ENCODE peak calls at places on chromosomes 6 and 20, in five cellular contexts. Q, Z, X, D and M are unnamed samples.

GRCh38 chr6:219641-220198 is 72.6 kb upstream of the DUSP22 start:
- DNase-seq in D (no peak), Z (no peak), X (no peak), Q (no peak), M (peak; percentile 86)

GRCh38 chr6:139349464-139350020 is 24.9 kb downstream of the CITED2 start:
- DNase-seq in Q (no peak), D (no peak), Z (no peak), X (no peak), M (no peak)

GRCh38 chr20:41046716-41047115 is 18.1 kb downstream of the TOP1 start:
- DNase-seq in Q (no peak), D (no peak), Z (no peak), X (no peak), M (no peak)

GRCh38 chr20:38343107-38343797 is 3.0 kb upstream of the LBP start:
- DNase-seq in Z (no peak), X (no peak), D (no peak), Q (no peak), M (no peak)

GRCh38 chr6:170298688-170299087 is 7.8 kb upstream of the DLL1 start:
- DNase-seq in X (no peak), Z (no peak), D (no peak), Q (no peak), M (no peak)

GRCh38 chr6:36135053-36135731 is 4.9 kb downstream of the MAPK13 start:
- DNase-seq in D (no peak), X (no peak), Q (no peak), Z (no peak), M (no peak)

GRCh38 chr6:37225350-37226169 is 32.0 kb upstream of the TBC1D22B start:
- DNase-seq in D (no peak), X (no peak), Q (no peak), Z (no peak), M (no peak)

GRCh38 chr6:154595538-154595937 is 85.1 kb upstream of the CNKSR3 start:
- DNase-seq in Q (no peak), D (no peak), X (no peak), Z (no peak), M (no peak)

GRCh38 chr6:138538390-138539031 is 39.2 kb upstream of the NHSL1 start:
- DNase-seq in Z (no peak), X (no peak), Q (no peak), D (no peak), M (no peak)

GRCh38 chr6:21070620-21071019 is 522.9 kb upstream of the SOX4 start:
- DNase-seq in D (no peak), Z (no peak), X (no peak), Q (no peak), M (no peak)

GRCh38 chr6:43630980-43631619 is 2.0 kb upstream of the GTPBP2 start:
- DNase-seq in Q (no peak), Z (no peak), D (no peak), X (no peak), M (no peak)

GRCh38 chr20:61690993-61691840 is 374.5 kb downstream of the TAF4 start:
- DNase-seq in Z (no peak), D (no peak), Q (no peak), X (no peak), M (no peak)

GRCh38 chr20:59078231-59078630 is 35.6 kb upstream of the PRELID3B start:
- DNase-seq in D (no peak), X (no peak), Q (no peak), Z (no peak), M (no peak)

GRCh38 chr6:7033202-7033601 is 74.6 kb upstream of the RREB1 start:
- DNase-seq in X (no peak), D (no peak), Z (no peak), Q (no peak), M (no peak)

GRCh38 chr20:62710886-62711702 is 2.5 kb downstream of the NTSR1 start:
- DNase-seq in D (no peak), Z (no peak), Q (no peak), X (no peak), M (no peak)

GRCh38 chr6:92589970-92590369 is 829.4 kb downstream of the EPHA7 start:
- DNase-seq in X (no peak), Z (no peak), Q (no peak), D (no peak), M (no peak)

GRCh38 chr20:7818477-7818876 is 121.8 kb downstream of the HAO1 start:
- DNase-seq in Q (no peak), D (no peak), X (no peak), Z (no peak), M (no peak)

GRCh38 chr6:47455533-47456209 is 21.9 kb upstream of the CD2AP start:
- DNase-seq in D (no peak), Q (no peak), X (no peak), Z (no peak), M (no peak)

GRCh38 chr20:49594143-49594928 is 26.4 kb upstream of the PTGIS start:
- DNase-seq in X (peak; percentile 30), Q (no peak), D (peak; percentile 33), Z (no peak), M (no peak)

GRCh38 chr6:84707161-84707560 is 57.2 kb downstream of the TBX18 start:
- DNase-seq in Z (no peak), Q (no peak), X (no peak), D (no peak), M (no peak)